ENCODE peak calls at places on chromosomes 4 and X, in four cellular contexts. A is HCT116, L is Panc1, J is K562. P is an unnamed sample.

GRCh38 chrX:9606971-9607370 is 142.1 kb downstream of the TBL1X start:
- DNase-seq in J (no peak), L (no peak), A (no peak), P (no peak)

GRCh38 chr4:153038493-153039311 is 102.6 kb downstream of the FHDC1 start:
- DNase-seq in A (no peak), L (no peak), J (no peak), P (peak; percentile 87)

GRCh38 chrX:96563663-96564062 is 121.0 kb upstream of the DIAPH2 start:
- DNase-seq in L (no peak), A (no peak), J (no peak), P (no peak)

GRCh38 chr4:40316782-40317635 is 18.1 kb upstream of the CHRNA9 start:
- DNase-seq in A (peak; percentile 80), L (peak; percentile 88), J (peak; percentile 63), P (peak; percentile 47)

GRCh38 chrX:48472851-48473717 is 2.9 kb upstream of the FTSJ1 start:
- DNase-seq in J (no peak), L (no peak), A (no peak), P (no peak)

GRCh38 chr4:142236268-142236667 is 599.9 kb downstream of the IL15 start:
- DNase-seq in J (no peak), L (no peak), A (no peak), P (no peak)

GRCh38 chrX:24301060-24301459 is 12.8 kb downstream of the SUPT20HL2 start:
- DNase-seq in J (no peak), L (no peak), A (no peak), P (no peak)

GRCh38 chrX:154401045-154401799 is 3.0 kb downstream of the RPL10 start:
- DNase-seq in A (no peak), J (no peak), L (no peak), P (peak; percentile 70)

GRCh38 chr4:4480685-4481393 is 61.0 kb downstream of the STX18 start:
- DNase-seq in A (no peak), J (no peak), L (no peak), P (no peak)

GRCh38 chrX:41405551-41405950 is 41.6 kb upstream of the NYX start:
- DNase-seq in L (no peak), A (no peak), J (no peak), P (no peak)

GRCh38 chr4:94676910-94677309 is 80.8 kb upstream of the BMPR1B start:
- DNase-seq in J (no peak), A (no peak), L (no peak), P (no peak)

GRCh38 chrX:23493941-23494374 is 159.3 kb downstream of the PTCHD1 start:
- DNase-seq in A (peak; percentile 7), J (no peak), L (no peak), P (no peak)

GRCh38 chr4:112181358-112182000 is 36.2 kb downstream of the FAM241A start:
- DNase-seq in A (no peak), J (no peak), L (no peak), P (no peak)

GRCh38 chrX:100895365-100896075 is 21.4 kb upstream of the NOX1 start:
- DNase-seq in J (peak; percentile 12), L (no peak), A (peak; percentile 26), P (peak; percentile 55)

GRCh38 chrX:52425710-52426245 is 57.0 kb downstream of the XAGE2 start:
- DNase-seq in A (no peak), J (no peak), L (no peak), P (no peak)

GRCh38 chr4:41319553-41319952 is 62.8 kb downstream of the UCHL1 start:
- DNase-seq in J (no peak), A (peak; percentile 49), L (no peak), P (peak; percentile 10)

GRCh38 chr4:129532573-129532972 is 436.6 kb downstream of the C4orf33 start:
- DNase-seq in J (no peak), L (no peak), A (no peak), P (no peak)

GRCh38 chr4:77493120-77493767 is 112.4 kb upstream of the CXCL13 start:
- DNase-seq in L (no peak), A (no peak), J (no peak), P (no peak)

GRCh38 chrX:37060999-37061398 is 52.8 kb downstream of the FAM47C start:
- DNase-seq in A (peak; percentile 26), J (peak; percentile 5), L (peak; percentile 17), P (peak; percentile 6)

GRCh38 chrX:116881961-116882360 is 419.2 kb upstream of the CT83 start:
- DNase-seq in L (no peak), A (no peak), J (no peak), P (no peak)

GRCh38 chr4:80101768-80102116 is 28.7 kb upstream of the ANTXR2 start:
- DNase-seq in J (no peak), L (no peak), A (no peak), P (no peak)

GRCh38 chr4:89111833-89112563 is 665 bp downstream of the TIGD2 start:
- DNase-seq in A (no peak), J (peak; percentile 29), L (no peak), P (peak; percentile 97)

GRCh38 chr4:77451530-77451929 is 154.1 kb upstream of the CXCL13 start:
- DNase-seq in A (no peak), L (no peak), J (no peak), P (no peak)

GRCh38 chr4:56134272-56134671 is 185.5 kb downstream of the CEP135 start:
- DNase-seq in J (no peak), L (no peak), A (no peak), P (peak; percentile 68)

GRCh38 chr4:3399277-3400194 is 42.2 kb upstream of the HGFAC start:
- DNase-seq in L (no peak), A (peak; percentile 18), J (peak; percentile 69), P (peak; percentile 36)

GRCh38 chr4:148503681-148504080 is 61.5 kb upstream of the NR3C2 start:
- DNase-seq in L (no peak), A (no peak), J (no peak), P (no peak)

GRCh38 chr4:37891221-37892159 is 606 bp downstream of the TBC1D1 start:
- DNase-seq in J (no peak), L (no peak), A (no peak), P (no peak)

GRCh38 chrX:20965270-20966044 is 408.8 kb upstream of the CNKSR2 start:
- DNase-seq in J (no peak), L (no peak), A (no peak), P (no peak)

GRCh38 chr4:81227968-81228367 is 12.9 kb upstream of the PRKG2 start:
- DNase-seq in A (no peak), J (no peak), L (no peak), P (no peak)

GRCh38 chr4:177699365-177700213 is 257.4 kb upstream of the AGA start:
- DNase-seq in J (no peak), L (no peak), A (no peak), P (no peak)

GRCh38 chrX:46698691-46699090 is 60.2 kb downstream of the SLC9A7 start:
- DNase-seq in J (no peak), A (no peak), L (no peak), P (no peak)
- TF ChIP-seq TCF7L2 in J (no peak), A (no peak), L (no peak), P (no peak)

DNA sequence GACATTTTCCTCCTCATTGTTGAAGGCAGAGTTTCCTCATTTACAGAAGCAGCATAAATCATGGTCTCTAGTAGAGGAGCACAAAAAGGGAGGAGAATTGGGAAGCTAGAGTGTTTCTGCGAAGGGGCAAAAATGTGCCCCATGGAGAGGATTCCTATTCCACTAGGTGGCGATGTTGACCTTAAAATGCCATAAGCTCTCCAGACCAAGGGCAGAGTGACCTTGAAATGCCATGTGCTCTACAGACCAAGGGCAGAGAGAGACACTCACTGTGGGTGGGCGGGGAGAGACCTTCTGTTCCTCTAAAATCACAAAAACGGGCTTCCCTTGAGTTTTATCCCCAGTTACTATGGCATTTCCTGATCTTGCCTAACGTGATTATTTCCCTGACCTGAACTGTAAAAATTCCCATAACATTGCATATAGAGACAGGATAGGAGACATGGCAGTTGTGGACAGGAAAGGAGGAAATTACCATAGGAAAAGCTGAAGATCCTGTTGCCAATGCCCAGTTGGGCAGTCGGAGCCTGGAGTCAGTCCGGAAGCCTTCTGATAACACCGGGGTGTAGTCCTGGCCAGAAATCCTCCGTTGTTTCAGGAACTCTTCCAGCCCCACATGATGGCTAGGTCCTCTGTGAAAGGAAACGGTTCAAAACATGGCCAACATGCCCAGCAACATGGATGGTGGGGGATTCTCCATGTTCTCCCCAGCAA is 567.7 kb downstream of the MAGEB5 start:
- DNase-seq in L (peak; percentile 10), A (peak; percentile 29), J (peak; percentile 2), P (peak; percentile 65)
- TF ChIP-seq TCF7L2 in L (no peak), A (no peak), J (no peak), P (no peak)

DNA sequence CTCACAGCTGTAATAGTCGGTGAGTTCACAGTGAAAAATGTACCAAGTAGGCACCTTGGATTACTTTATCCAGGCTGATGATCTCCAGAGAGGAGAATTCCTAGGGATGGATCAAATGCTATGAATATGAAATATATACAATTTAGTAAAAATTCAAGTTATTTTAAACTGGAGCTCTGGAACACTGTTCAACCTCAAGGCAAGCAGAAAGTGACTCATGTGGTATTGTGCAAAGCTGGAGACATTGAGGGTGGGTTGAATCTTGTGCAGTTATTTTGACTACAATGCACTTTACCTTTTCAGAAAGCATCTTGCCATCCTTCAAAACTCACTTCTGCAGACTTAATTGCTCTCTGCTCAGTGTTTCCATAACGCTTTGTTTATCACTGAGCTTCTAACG is 43.4 kb downstream of the OSTC start:
- DNase-seq in A (no peak), L (no peak), J (no peak), P (no peak)
- TF ChIP-seq TCF7L2 in A (no peak), L (no peak), J (no peak), P (no peak)

GRCh38 chr4:124839786-124840390 is 127.4 kb upstream of the ANKRD50 start:
- DNase-seq in L (no peak), J (no peak), A (peak; percentile 12), P (no peak)
- TF ChIP-seq TCF7L2 in L (no peak), J (no peak), A (no peak), P (no peak)

GRCh38 chrX:22486326-22486725 is 213.6 kb downstream of the CBLL2 start:
- DNase-seq in L (no peak), J (no peak), A (no peak), P (no peak)
- TF ChIP-seq TCF7L2 in L (no peak), J (no peak), A (no peak), P (no peak)

GRCh38 chr4:68176904-68177303 is 47.2 kb upstream of the TMPRSS11F start:
- DNase-seq in J (no peak), A (no peak), L (no peak), P (no peak)

GRCh38 chr4:68176500-68176899 is 46.8 kb upstream of the TMPRSS11F start:
- DNase-seq in L (no peak), A (no peak), J (no peak), P (no peak)

GRCh38 chr4:68180858-68181531 is 51.3 kb upstream of the TMPRSS11F start:
- DNase-seq in A (no peak), J (no peak), L (no peak), P (no peak)

DNA sequence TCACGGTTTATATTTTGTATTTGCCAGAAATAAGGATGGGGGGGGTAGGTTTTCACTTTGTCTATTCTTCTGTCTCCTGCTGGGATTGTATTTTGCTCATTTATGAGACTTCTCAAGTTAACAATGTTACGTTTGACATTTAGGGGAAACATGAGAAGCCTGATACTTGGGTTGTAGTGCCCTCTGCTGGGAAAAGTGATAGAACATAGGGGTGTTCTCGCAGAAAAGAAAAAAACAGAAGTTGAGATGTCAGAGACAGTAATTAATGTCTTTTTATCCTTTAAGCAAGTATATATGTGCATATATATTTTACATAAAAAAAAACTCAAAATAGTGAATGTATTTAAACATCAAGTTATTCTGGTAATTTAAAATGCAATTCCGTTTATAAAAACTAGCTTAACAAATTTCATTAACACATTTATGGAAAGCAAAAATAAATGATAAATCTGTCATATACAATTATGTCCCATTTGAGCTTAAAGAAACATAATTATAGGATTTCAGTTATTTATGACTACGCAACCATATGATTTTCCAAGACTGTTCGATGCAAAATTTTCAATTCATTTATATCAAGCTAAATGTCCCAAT is 46.0 kb upstream of the TMPRSS11F start:
- DNase-seq in L (peak; percentile 25), A (peak; percentile 54), J (peak; percentile 52), P (peak; percentile 44)
- TF ChIP-seq TCF7L2 in L (no peak), A (no peak), J (no peak), P (no peak)